ENCODE peak calls at places on chromosomes 13 and 19, in nine cellular contexts. B, G, J, V, T, Y, O, U and A are unnamed samples.
A peak's percentile ranks its signal among the peaks of the same experiment; 100 is the strongest.

GRCh38 chr13:100029930-100030329 is 48.3 kb downstream of the ZIC2 start:
- DNase-seq in B (no peak), G (no peak), J (no peak), V (no peak), T (no peak), Y (no peak), O (no peak), U (no peak), A (no peak)

GRCh38 chr13:61685683-61686013 is 270.0 kb upstream of the PCDH20 start:
- DNase-seq in B (no peak), G (no peak), J (no peak), V (no peak), T (no peak), Y (peak; percentile 63), O (no peak), U (no peak), A (no peak)

GRCh38 chr19:50190439-50190891 is 13.0 kb upstream of the MYH14 start:
- DNase-seq in B (no peak), G (no peak), J (peak; percentile 89), V (no peak), T (no peak), Y (no peak), O (no peak), U (no peak), A (no peak)

GRCh38 chr19:29263305-29264080 is 50.5 kb upstream of the UQCRFS1 start:
- DNase-seq in B (peak; percentile 55), G (no peak), J (peak; percentile 49), V (no peak), T (peak; percentile 22), Y (peak; percentile 68), O (peak; percentile 59), U (no peak), A (no peak)

GRCh38 chr13:114269281-114269770 is 12.1 kb upstream of the UPF3A start:
- DNase-seq in B (no peak), G (no peak), J (no peak), V (no peak), T (no peak), Y (no peak), O (no peak), U (no peak), A (no peak)

GRCh38 chr13:86383561-86383960 is 584.3 kb upstream of the SLITRK6 start:
- DNase-seq in B (no peak), G (no peak), J (no peak), V (no peak), T (no peak), Y (no peak), O (no peak), U (no peak), A (no peak)

GRCh38 chr13:112759834-112760233 is 70.0 kb downstream of the ATP11A start:
- DNase-seq in B (no peak), G (no peak), J (no peak), V (no peak), T (no peak), Y (no peak), O (no peak), U (no peak), A (no peak)

GRCh38 chr13:108690726-108691125 is 61.3 kb downstream of the MYO16 start:
- DNase-seq in B (no peak), G (no peak), J (no peak), V (no peak), T (no peak), Y (no peak), O (no peak), U (no peak), A (no peak)

GRCh38 chr13:90188237-90188636 is 1159.2 kb upstream of the MIR17HG start:
- DNase-seq in B (no peak), G (no peak), J (no peak), V (no peak), T (no peak), Y (no peak), O (no peak), U (no peak), A (no peak)

GRCh38 chr13:31756346-31756745 is 17.0 kb downstream of the RXFP2 start:
- DNase-seq in B (peak; percentile 96), G (no peak), J (no peak), V (no peak), T (no peak), Y (no peak), O (no peak), U (no peak), A (no peak)

GRCh38 chr13:99028890-99029289 is 51.0 kb upstream of the DOCK9 start:
- DNase-seq in B (no peak), G (no peak), J (peak; percentile 27), V (no peak), T (no peak), Y (peak; percentile 74), O (no peak), U (no peak), A (no peak)

GRCh38 chr13:85137516-85137915 is 661.7 kb downstream of the SLITRK6 start:
- DNase-seq in B (no peak), G (no peak), J (no peak), V (no peak), T (no peak), Y (no peak), O (no peak), U (no peak), A (no peak)

GRCh38 chr19:3782903-3783302 is 3.3 kb downstream of the MATK start:
- DNase-seq in B (no peak), G (no peak), J (no peak), V (no peak), T (no peak), Y (peak; percentile 19), O (no peak), U (peak; percentile 57), A (no peak)

GRCh38 chr13:55199132-55199531 is 1941.6 kb upstream of the PRR20A start:
- DNase-seq in B (no peak), G (no peak), J (no peak), V (no peak), T (no peak), Y (no peak), O (no peak), U (no peak), A (no peak)

GRCh38 chr13:49020940-49021548 is 45.3 kb downstream of the FNDC3A start:
- DNase-seq in B (peak; percentile 12), G (no peak), J (no peak), V (no peak), T (no peak), Y (peak; percentile 32), O (no peak), U (no peak), A (no peak)

GRCh38 chr13:108980237-108980636 is 350.8 kb downstream of the MYO16 start:
- DNase-seq in B (no peak), G (no peak), J (no peak), V (no peak), T (no peak), Y (no peak), O (no peak), U (no peak), A (no peak)

DNA sequence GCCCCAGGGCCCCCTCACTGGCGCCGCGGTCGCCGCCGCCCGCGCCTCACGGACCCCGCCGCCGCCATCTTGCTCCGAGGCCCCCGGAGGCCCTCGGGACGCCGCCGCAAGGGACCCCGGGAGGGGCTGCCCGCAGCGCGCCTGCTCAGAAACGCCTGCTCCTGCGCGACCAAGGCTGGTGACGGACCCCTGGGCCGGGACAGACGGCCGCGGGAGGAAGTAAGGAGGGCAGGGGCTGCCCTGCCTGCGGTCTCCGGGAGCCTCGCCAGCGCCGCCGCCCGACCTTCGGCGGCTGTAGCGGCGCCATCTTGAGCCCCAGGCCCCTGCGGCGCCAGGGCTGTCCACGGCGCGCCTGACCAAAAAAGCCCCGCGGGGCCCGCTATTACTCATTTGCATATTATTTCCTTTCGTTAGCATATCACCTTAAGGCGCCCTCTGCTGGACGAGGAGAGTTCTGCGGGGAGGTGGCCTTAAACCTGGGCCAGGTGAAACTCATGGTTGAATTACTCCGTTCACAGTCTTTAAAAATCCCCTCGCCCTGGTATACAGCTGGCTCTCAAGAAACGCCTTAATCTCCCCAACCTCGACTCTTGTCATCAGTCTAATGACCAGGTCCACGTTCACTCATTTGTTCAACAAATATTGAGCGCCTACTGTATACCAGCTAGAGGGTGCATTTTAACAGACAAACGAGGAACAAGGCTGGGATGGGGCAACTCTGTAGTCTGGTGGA is at the start of gene REXO1:
- DNase-seq in B (peak; percentile 90), G (peak; percentile 96), J (peak; percentile 99), V (peak; percentile 73), T (peak; percentile 96), Y (peak; percentile 94), O (peak; percentile 52), U (peak; percentile 97), A (peak; percentile 87)
- H3K4me1 ChIP-seq in B (peaks cover 9% of the 10 kb centered on the region), G (peaks cover 49% of the 10 kb centered on the region), J (peaks cover 15% of the 10 kb centered on the region), V (peaks cover 12% of the 10 kb centered on the region), T (peaks cover 47% of the 10 kb centered on the region), Y (no peaks in the 10 kb centered on the region), O (peaks cover 27% of the 10 kb centered on the region), U (peaks cover 57% of the 10 kb centered on the region), A (peaks cover 43% of the 10 kb centered on the region)

GRCh38 chr13:41562541-41563178 is 105.3 kb downstream of the RGCC start:
- DNase-seq in B (no peak), G (no peak), J (no peak), V (no peak), T (no peak), Y (no peak), O (no peak), U (no peak), A (no peak)
- H3K4me1 ChIP-seq in B (peaks cover 50% of the 10 kb centered on the region), G (peaks cover 31% of the 10 kb centered on the region), J (peaks cover 7% of the 10 kb centered on the region), V (no peaks in the 10 kb centered on the region), T (peaks cover 33% of the 10 kb centered on the region), Y (no peaks in the 10 kb centered on the region), O (peaks cover 4% of the 10 kb centered on the region), U (peaks cover 37% of the 10 kb centered on the region), A (peaks cover 11% of the 10 kb centered on the region)

GRCh38 chr19:55391702-55392615 is 6.2 kb downstream of the RPL28 start:
- DNase-seq in B (peak; percentile 66), G (no peak), J (no peak), V (no peak), T (no peak), Y (no peak), O (no peak), U (no peak), A (no peak)

GRCh38 chr19:55389386-55390317 is 3.9 kb downstream of the RPL28 start:
- DNase-seq in B (no peak), G (no peak), J (no peak), V (no peak), T (no peak), Y (no peak), O (no peak), U (no peak), A (no peak)

GRCh38 chr19:55392820-55393219 is 7.1 kb downstream of the RPL28 start:
- DNase-seq in B (no peak), G (no peak), J (no peak), V (no peak), T (no peak), Y (no peak), O (no peak), U (no peak), A (no peak)

GRCh38 chr19:55391191-55391670 is 5.5 kb downstream of the RPL28 start:
- DNase-seq in B (no peak), G (no peak), J (no peak), V (no peak), T (no peak), Y (no peak), O (no peak), U (no peak), A (no peak)

GRCh38 chr19:55390461-55390880 is 4.7 kb downstream of the RPL28 start:
- DNase-seq in B (no peak), G (no peak), J (no peak), V (no peak), T (no peak), Y (no peak), O (no peak), U (no peak), A (no peak)
- H3K4me1 ChIP-seq in B (peaks cover 20% of the 10 kb centered on the region), G (peaks cover 36% of the 10 kb centered on the region), J (peaks cover 18% of the 10 kb centered on the region), V (peaks cover 11% of the 10 kb centered on the region), T (peaks cover 27% of the 10 kb centered on the region), Y (peaks cover 4% of the 10 kb centered on the region), O (peaks cover 61% of the 10 kb centered on the region), U (peaks cover 25% of the 10 kb centered on the region), A (peaks cover 18% of the 10 kb centered on the region)

GRCh38 chr19:35135389-35135909 is 590 bp upstream of the LGI4 start:
- DNase-seq in B (peak; percentile 67), G (peak; percentile 90), J (peak; percentile 84), V (no peak), T (peak; percentile 80), Y (peak; percentile 84), O (peak; percentile 99), U (peak; percentile 88), A (no peak)
- H3K4me1 ChIP-seq in B (peaks cover 13% of the 10 kb centered on the region), G (peaks cover 19% of the 10 kb centered on the region), J (no peaks in the 10 kb centered on the region), V (peaks cover 12% of the 10 kb centered on the region), T (peaks cover 17% of the 10 kb centered on the region), Y (no peaks in the 10 kb centered on the region), O (peaks cover 5% of the 10 kb centered on the region), U (no peaks in the 10 kb centered on the region), A (peaks cover 9% of the 10 kb centered on the region)